ENCODE peak calls at places on chromosome X, in six cellular contexts. T is heart right ventricle, A is body of pancreas, N is GM23248, K is endodermal cell, C is MM.1S. U is an unnamed sample.

GRCh38 chrX:39112143-39112542 is 310.9 kb downstream of the MID1IP1 start:
- DNase-seq in N (peak; percentile 3), A (no peak), T (no peak), C (no peak), K (no peak), U (no peak)

GRCh38 chrX:153645151-153645550 is 1.9 kb upstream of the DUSP9 start:
- DNase-seq in N (no peak), T (no peak), A (no peak), K (peak; percentile 38), C (no peak), U (no peak)

GRCh38 chrX:103818844-103819243 is 13.2 kb downstream of the RAB9B start:
- DNase-seq in N (peak; percentile 64), K (no peak), T (no peak), A (no peak), C (no peak), U (no peak)

GRCh38 chrX:70066646-70067045 is 4.4 kb downstream of the OTUD6A start:
- DNase-seq in C (no peak), T (no peak), K (no peak), N (no peak), A (no peak), U (no peak)

GRCh38 chrX:119272882-119273806 is 37.1 kb downstream of the PGRMC1 start:
- DNase-seq in C (no peak), K (peak; percentile 93), N (peak; percentile 56), T (peak; percentile 22), A (peak; percentile 15), U (peak; percentile 21)

GRCh38 chrX:9048801-9049200 is 14.9 kb upstream of the FAM9B start:
- DNase-seq in C (no peak), K (no peak), N (no peak), A (no peak), T (no peak), U (no peak)

GRCh38 chrX:5306654-5307121 is 922.0 kb downstream of the NLGN4X start:
- DNase-seq in A (no peak), K (no peak), T (no peak), C (no peak), N (no peak), U (no peak)

GRCh38 chrX:40099046-40099968 is 1.5 kb upstream of the BCOR start:
- DNase-seq in A (peak; percentile 55), K (peak; percentile 87), T (peak; percentile 19), N (peak; percentile 59), C (peak; percentile 72), U (peak; percentile 33)

GRCh38 chrX:16825306-16826035 is 39.2 kb downstream of the TXLNG start:
- DNase-seq in T (no peak), A (no peak), K (no peak), C (no peak), N (peak; percentile 69), U (no peak)

GRCh38 chrX:15114865-15115566 is 154.9 kb downstream of the ASB9 start:
- DNase-seq in T (no peak), K (peak; percentile 35), N (no peak), A (no peak), C (no peak), U (no peak)

GRCh38 chrX:54043696-54044125 is 562 bp downstream of the PHF8 start:
- DNase-seq in C (peak; percentile 41), N (peak; percentile 62), A (peak; percentile 44), K (peak; percentile 75), T (no peak), U (peak; percentile 38)

GRCh38 chrX:72060196-72060974 is 71.3 kb downstream of the RTL5 start:
- DNase-seq in C (no peak), N (peak; percentile 21), T (no peak), A (no peak), K (peak; percentile 68), U (no peak)

GRCh38 chrX:133413218-133413925 is 1.9 kb downstream of the GPC4 start:
- DNase-seq in K (peak; percentile 50), A (peak; percentile 26), C (no peak), T (no peak), N (no peak), U (no peak)

GRCh38 chrX:133412665-133413064 is 2.6 kb downstream of the GPC4 start:
- DNase-seq in C (no peak), A (no peak), K (no peak), T (no peak), N (no peak), U (no peak)

GRCh38 chrX:133412246-133412645 is 3.0 kb downstream of the GPC4 start:
- DNase-seq in C (no peak), N (peak; percentile 67), A (no peak), T (no peak), K (no peak), U (no peak)

GRCh38 chrX:133415276-133416105 is at the start of gene GPC4:
- DNase-seq in T (peak; percentile 51), N (peak; percentile 57), A (peak; percentile 85), K (peak; percentile 90), C (peak; percentile 48), U (peak; percentile 65)

DNA sequence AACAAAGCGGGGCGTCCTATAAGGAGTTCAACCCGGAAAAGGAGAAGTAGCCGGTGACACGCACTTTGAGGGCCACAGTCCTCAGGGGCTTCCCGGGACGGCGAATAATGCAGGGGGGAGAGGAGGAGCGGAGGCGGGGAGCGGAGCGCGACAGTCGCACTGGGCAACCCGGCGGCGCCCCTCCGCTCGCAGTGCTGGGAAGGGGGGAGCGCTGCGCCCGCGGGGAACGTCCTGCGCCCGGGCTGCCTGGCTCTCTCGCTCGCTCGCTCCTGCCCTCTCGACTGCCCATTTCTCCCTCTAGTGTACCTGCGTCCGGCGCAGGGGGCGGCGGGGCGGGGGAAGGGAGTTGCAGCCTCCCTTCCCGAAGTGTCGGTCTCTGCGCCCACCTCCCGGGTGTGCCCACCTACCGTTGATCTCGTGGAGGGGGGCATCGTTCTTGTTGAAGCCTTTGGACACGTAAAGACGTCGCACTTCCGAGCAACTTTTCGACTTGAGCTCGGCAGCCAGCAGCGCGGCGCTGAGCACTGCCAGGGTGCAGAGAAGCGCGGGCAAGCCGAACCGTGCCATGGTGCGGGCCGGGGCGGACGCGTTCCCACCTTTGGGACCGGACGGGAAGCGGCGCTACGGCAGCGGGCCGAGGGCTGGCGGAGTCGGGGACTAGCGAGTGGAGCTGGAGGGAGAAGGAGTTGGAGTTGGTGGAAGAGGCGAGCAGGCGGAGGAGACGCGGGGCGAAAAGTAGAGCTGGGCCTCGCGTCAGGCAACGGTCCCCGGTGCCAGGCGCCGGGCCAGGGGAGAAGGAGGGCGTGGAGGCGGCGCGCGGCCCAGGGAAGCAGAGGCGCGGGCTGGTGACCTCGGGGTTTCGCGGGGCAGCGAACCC is 652 bp downstream of the GPC4 start:
- DNase-seq in T (no peak), C (peak; percentile 16), N (peak; percentile 45), K (peak; percentile 52), A (peak; percentile 19), U (no peak)
- H3K27ac ChIP-seq in T (peak overlapping the region; percentile 52), C (no peak overlapping the region), N (no peak overlapping the region), K (no peak overlapping the region), A (peak overlapping the region; percentile 75), U (peak overlapping the region; percentile 73)

GRCh38 chrX:47198026-47198686 is 4.5 kb downstream of the UBA1 start:
- DNase-seq in K (peak; percentile 83), N (no peak), A (no peak), T (no peak), C (no peak), U (no peak)

GRCh38 chrX:47200385-47201150 is 6.9 kb downstream of the UBA1 start:
- DNase-seq in K (peak; percentile 76), N (peak; percentile 93), C (no peak), A (no peak), T (no peak), U (peak; percentile 22)

GRCh38 chrX:47198687-47199080 is 5.1 kb downstream of the UBA1 start:
- DNase-seq in K (no peak), T (no peak), N (no peak), A (no peak), C (no peak), U (no peak)

GRCh38 chrX:47197526-47197925 is 3.9 kb downstream of the UBA1 start:
- DNase-seq in C (no peak), N (no peak), A (no peak), T (no peak), K (no peak), U (no peak)

DNA sequence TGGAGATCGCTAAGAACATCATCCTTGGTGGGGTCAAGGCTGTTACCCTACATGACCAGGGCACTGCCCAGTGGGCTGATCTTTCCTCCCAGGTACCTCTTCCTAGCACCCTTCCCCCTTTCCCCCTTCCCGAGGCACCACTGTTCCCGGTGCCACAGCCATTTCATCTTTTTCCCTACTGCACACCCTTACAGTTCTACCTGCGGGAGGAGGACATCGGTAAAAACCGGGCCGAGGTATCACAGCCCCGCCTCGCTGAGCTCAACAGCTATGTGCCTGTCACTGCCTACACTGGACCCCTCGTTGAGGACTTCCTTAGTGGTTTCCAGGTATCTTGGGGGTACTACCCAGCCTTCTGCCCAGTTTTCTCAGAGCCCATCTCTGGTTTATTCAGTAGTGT is 5.7 kb downstream of the UBA1 start:
- DNase-seq in C (no peak), T (no peak), N (no peak), A (no peak), K (no peak), U (no peak)
- H3K36me3 ChIP-seq in C (peaks cover 3% of the 10 kb centered on the region), T (peaks cover 65% of the 10 kb centered on the region), N (peaks cover 10% of the 10 kb centered on the region), A (peaks cover 4% of the 10 kb centered on the region), K (peaks cover 74% of the 10 kb centered on the region), U (peaks cover 52% of the 10 kb centered on the region)

GRCh38 chrX:132336172-132336571 is 116.9 kb upstream of the RAP2C start:
- DNase-seq in K (no peak), N (no peak), C (no peak), A (no peak), T (no peak), U (no peak)

GRCh38 chrX:132331000-132331399 is 111.8 kb upstream of the RAP2C start:
- DNase-seq in K (no peak), C (peak; percentile 11), T (no peak), N (no peak), A (no peak), U (no peak)

GRCh38 chrX:132330156-132330729 is 111.0 kb upstream of the RAP2C start:
- DNase-seq in T (no peak), C (peak; percentile 6), N (no peak), A (no peak), K (no peak), U (no peak)

GRCh38 chrX:132331532-132331931 is 112.3 kb upstream of the RAP2C start:
- DNase-seq in K (no peak), C (no peak), T (no peak), N (no peak), A (no peak), U (no peak)

DNA sequence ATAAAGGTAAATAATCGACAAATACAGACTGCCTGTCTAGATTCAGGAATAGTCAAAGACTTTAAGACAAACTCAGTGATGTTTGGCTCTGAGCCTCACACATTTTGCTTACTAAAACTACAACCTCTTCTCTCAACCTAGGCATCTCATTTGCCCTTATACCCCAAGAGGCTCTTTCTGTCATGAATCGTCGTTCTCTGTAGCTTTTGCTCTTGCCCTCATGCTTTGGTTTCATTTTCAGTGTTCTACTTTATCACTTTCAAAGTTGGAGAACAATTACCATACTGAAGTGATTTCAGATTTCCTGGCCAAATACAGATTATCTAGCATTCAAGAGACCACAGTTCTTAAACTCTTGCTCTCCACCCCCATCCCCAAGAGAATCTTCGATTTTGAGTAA is 114.1 kb upstream of the RAP2C start:
- DNase-seq in C (peak; percentile 74), K (no peak), T (no peak), A (no peak), N (no peak), U (no peak)
- H3K4me3 ChIP-seq in C (peak overlapping the region; percentile 2), K (no peak overlapping the region), T (no peak overlapping the region), A (no peak overlapping the region), N (no peak overlapping the region), U (no peak overlapping the region)

DNA sequence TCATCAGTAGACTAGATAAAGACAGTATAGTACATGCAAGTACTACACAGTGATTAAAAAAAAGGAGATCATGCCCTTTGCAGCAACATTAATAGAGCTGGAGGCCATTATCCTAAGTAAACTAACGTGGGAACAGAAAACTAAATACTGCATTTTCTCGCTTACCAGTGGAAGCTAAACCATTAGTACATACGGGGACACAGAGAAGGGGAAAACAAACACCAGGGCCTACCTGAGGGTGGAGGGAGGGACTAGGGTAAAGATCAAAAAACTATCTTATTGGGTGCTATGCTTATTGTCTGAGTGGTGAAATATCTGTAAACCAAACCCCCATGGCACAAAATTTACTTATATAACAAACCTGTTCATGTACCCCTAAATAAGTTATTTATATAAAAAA is 836.9 kb downstream of the SH3BGRL start:
- DNase-seq in A (no peak), N (no peak), C (no peak), K (no peak), T (no peak), U (no peak)
- H3K27ac ChIP-seq in A (no peak overlapping the region), N (no peak overlapping the region), C (no peak overlapping the region), K (no peak overlapping the region), T (no peak overlapping the region), U (no peak overlapping the region)

U was measured in left ventricle myocardium inferior.